ENCODE peak calls at places on chromosomes 4 and X, in eight cellular contexts. One of them, this sample, is unnamed.

GRCh38 chr4:81164623-81165416 is 50.2 kb downstream of the PRKG2 start:
- DNase-seq in heart right ventricle: no peak
- DNase-seq in GM06990: no peak
- DNase-seq in B cell: no peak
- DNase-seq in coronary artery: no peak
- DNase-seq in GM20000: no peak
- DNase-seq in lower leg skin: no peak
- DNase-seq in esophagus squamous epithelium: no peak
- DNase-seq in this sample: no peak

GRCh38 chrX:19772306-19772705 is 115.1 kb downstream of the SH3KBP1 start:
- DNase-seq in GM06990: no peak
- DNase-seq in heart right ventricle: peak; percentile 29
- DNase-seq in lower leg skin: no peak
- DNase-seq in esophagus squamous epithelium: no peak
- DNase-seq in B cell: no peak
- DNase-seq in GM20000: no peak
- DNase-seq in coronary artery: no peak
- DNase-seq in this sample: no peak

GRCh38 chr4:159305129-159305528 is 202.2 kb downstream of the RAPGEF2 start:
- DNase-seq in heart right ventricle: no peak
- DNase-seq in GM06990: no peak
- DNase-seq in lower leg skin: no peak
- DNase-seq in coronary artery: no peak
- DNase-seq in esophagus squamous epithelium: no peak
- DNase-seq in B cell: no peak
- DNase-seq in GM20000: no peak
- DNase-seq in this sample: no peak

GRCh38 chr4:36138221-36138620 is 106.1 kb downstream of the ARAP2 start:
- DNase-seq in esophagus squamous epithelium: no peak
- DNase-seq in lower leg skin: no peak
- DNase-seq in heart right ventricle: no peak
- DNase-seq in B cell: no peak
- DNase-seq in coronary artery: no peak
- DNase-seq in GM20000: no peak
- DNase-seq in GM06990: no peak
- DNase-seq in this sample: no peak

GRCh38 chr4:139913398-139913990 is 240.5 kb downstream of the MAML3 start:
- DNase-seq in lower leg skin: no peak
- DNase-seq in coronary artery: no peak
- DNase-seq in esophagus squamous epithelium: no peak
- DNase-seq in GM20000: no peak
- DNase-seq in heart right ventricle: no peak
- DNase-seq in B cell: no peak
- DNase-seq in GM06990: no peak
- DNase-seq in this sample: no peak

GRCh38 chrX:26574208-26574607 is 358.2 kb downstream of the MAGEB5 start:
- DNase-seq in esophagus squamous epithelium: no peak
- DNase-seq in coronary artery: no peak
- DNase-seq in B cell: no peak
- DNase-seq in GM06990: no peak
- DNase-seq in GM20000: no peak
- DNase-seq in heart right ventricle: no peak
- DNase-seq in lower leg skin: no peak
- DNase-seq in this sample: no peak

GRCh38 chr4:13309751-13310150 is 174.4 kb downstream of the RAB28 start:
- DNase-seq in coronary artery: no peak
- DNase-seq in esophagus squamous epithelium: no peak
- DNase-seq in B cell: no peak
- DNase-seq in lower leg skin: no peak
- DNase-seq in heart right ventricle: no peak
- DNase-seq in GM20000: no peak
- DNase-seq in GM06990: no peak
- DNase-seq in this sample: no peak

GRCh38 chr4:90030953-90031352 is 96.2 kb upstream of the CCSER1 start:
- DNase-seq in B cell: no peak
- DNase-seq in heart right ventricle: no peak
- DNase-seq in GM06990: no peak
- DNase-seq in GM20000: no peak
- DNase-seq in lower leg skin: no peak
- DNase-seq in esophagus squamous epithelium: no peak
- DNase-seq in coronary artery: no peak
- DNase-seq in this sample: no peak

GRCh38 chrX:40938418-40938817 is 146.8 kb upstream of the USP9X start:
- DNase-seq in B cell: no peak
- DNase-seq in esophagus squamous epithelium: no peak
- DNase-seq in GM20000: no peak
- DNase-seq in GM06990: no peak
- DNase-seq in coronary artery: no peak
- DNase-seq in heart right ventricle: no peak
- DNase-seq in lower leg skin: no peak
- DNase-seq in this sample: no peak

GRCh38 chrX:57772637-57773036 is 92.6 kb upstream of the NLRP2B start:
- DNase-seq in coronary artery: no peak
- DNase-seq in GM06990: no peak
- DNase-seq in B cell: no peak
- DNase-seq in lower leg skin: no peak
- DNase-seq in GM20000: no peak
- DNase-seq in heart right ventricle: no peak
- DNase-seq in esophagus squamous epithelium: no peak
- DNase-seq in this sample: no peak

GRCh38 chr4:41061482-41062185 is 152.7 kb downstream of the APBB2 start:
- DNase-seq in B cell: no peak
- DNase-seq in coronary artery: no peak
- DNase-seq in esophagus squamous epithelium: no peak
- DNase-seq in GM06990: no peak
- DNase-seq in lower leg skin: no peak
- DNase-seq in heart right ventricle: no peak
- DNase-seq in GM20000: no peak
- DNase-seq in this sample: no peak

DNA sequence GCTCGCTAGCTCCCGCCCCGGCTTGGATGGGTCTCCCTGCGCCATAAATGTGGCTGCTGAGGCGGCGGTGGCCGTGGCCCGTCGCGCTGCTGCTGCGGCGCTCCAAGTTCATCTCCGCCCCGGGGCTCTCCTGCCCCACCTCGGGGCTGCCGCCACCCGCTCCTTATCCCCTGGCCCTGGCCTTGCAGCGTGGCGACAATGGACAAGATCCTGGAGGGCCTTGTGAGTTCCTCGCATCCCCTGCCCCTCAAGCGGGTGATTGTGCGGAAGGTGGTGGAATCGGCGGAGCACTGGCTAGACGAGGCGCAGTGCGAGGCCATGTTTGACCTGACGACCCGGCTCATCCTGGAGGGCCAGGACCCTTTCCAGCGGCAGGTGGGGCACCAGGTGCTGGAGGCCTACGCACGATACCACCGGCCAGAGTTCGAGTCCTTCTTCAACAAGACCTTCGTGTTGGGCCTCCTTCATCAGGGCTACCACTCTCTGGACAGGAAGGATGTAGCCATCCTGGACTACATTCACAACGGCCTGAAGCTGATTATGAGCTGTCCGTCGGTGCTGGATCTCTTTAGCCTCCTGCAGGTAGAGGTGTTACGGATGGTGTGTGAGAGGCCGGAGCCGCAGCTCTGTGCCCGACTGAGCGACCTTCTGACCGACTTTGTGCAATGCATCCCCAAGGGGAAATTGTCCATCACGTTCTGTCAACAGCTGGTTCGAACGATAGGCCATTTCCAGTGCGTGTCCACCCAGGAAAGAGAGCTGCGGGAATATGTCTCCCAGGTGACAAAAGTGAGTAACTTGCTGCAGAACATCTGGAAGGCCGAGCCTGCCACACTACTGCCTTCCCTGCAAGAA is 763 bp downstream of the USP38 start:
- DNase-seq in esophagus squamous epithelium: no peak
- DNase-seq in GM20000: peak; percentile 18
- DNase-seq in B cell: peak; percentile 40
- DNase-seq in heart right ventricle: peak; percentile 13
- DNase-seq in lower leg skin: peak; percentile 25
- DNase-seq in GM06990: no peak
- DNase-seq in coronary artery: peak; percentile 75
- DNase-seq in this sample: peak; percentile 25
- TF ChIP-seq CTCF in esophagus squamous epithelium: no peak
- TF ChIP-seq CTCF in GM20000: no peak
- TF ChIP-seq CTCF in B cell: no peak
- TF ChIP-seq CTCF in heart right ventricle: no peak
- TF ChIP-seq CTCF in lower leg skin: no peak
- TF ChIP-seq CTCF in GM06990: no peak
- TF ChIP-seq CTCF in coronary artery: no peak
- TF ChIP-seq CTCF in this sample: no peak

GRCh38 chr4:6272863-6273660 is 3.4 kb downstream of the WFS1 start:
- DNase-seq in lower leg skin: no peak
- DNase-seq in coronary artery: no peak
- DNase-seq in GM06990: no peak
- DNase-seq in esophagus squamous epithelium: no peak
- DNase-seq in B cell: no peak
- DNase-seq in GM20000: no peak
- DNase-seq in heart right ventricle: peak; percentile 31
- DNase-seq in this sample: no peak
- TF ChIP-seq CTCF in lower leg skin: no peak
- TF ChIP-seq CTCF in coronary artery: no peak
- TF ChIP-seq CTCF in GM06990: no peak
- TF ChIP-seq CTCF in esophagus squamous epithelium: no peak
- TF ChIP-seq CTCF in B cell: no peak
- TF ChIP-seq CTCF in GM20000: no peak
- TF ChIP-seq CTCF in heart right ventricle: no peak
- TF ChIP-seq CTCF in this sample: no peak

DNA sequence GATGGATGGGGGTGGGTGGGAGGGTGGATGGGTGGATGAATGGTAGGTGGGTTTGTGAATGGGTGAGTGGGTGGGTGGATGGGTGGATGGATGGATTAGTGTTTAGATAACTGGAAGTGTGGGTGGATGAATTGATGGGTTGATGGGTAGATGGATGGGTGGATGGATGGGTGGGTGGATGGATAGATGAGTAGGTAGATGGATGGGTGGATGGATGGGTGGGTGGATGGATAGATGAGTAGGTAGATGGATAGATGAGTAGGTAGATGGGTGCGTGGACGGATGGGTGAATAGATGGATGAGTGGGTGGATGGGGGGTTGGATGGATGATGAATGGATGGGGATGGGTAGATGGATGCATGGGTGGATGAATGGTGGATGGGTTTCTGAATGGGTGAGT is 20.3 kb upstream of the ASMTL start:
- DNase-seq in B cell: no peak
- DNase-seq in GM06990: no peak
- DNase-seq in lower leg skin: peak; percentile 5
- DNase-seq in coronary artery: no peak
- DNase-seq in heart right ventricle: peak; percentile 1
- DNase-seq in GM20000: no peak
- DNase-seq in esophagus squamous epithelium: no peak
- DNase-seq in this sample: no peak
- TF ChIP-seq CTCF in B cell: no peak
- TF ChIP-seq CTCF in GM06990: no peak
- TF ChIP-seq CTCF in lower leg skin: no peak
- TF ChIP-seq CTCF in coronary artery: no peak
- TF ChIP-seq CTCF in heart right ventricle: no peak
- TF ChIP-seq CTCF in GM20000: no peak
- TF ChIP-seq CTCF in esophagus squamous epithelium: no peak
- TF ChIP-seq CTCF in this sample: no peak

GRCh38 chr4:182074139-182074538 is 169.1 kb upstream of the TENM3 start:
- DNase-seq in coronary artery: no peak
- DNase-seq in B cell: no peak
- DNase-seq in esophagus squamous epithelium: no peak
- DNase-seq in heart right ventricle: no peak
- DNase-seq in GM06990: no peak
- DNase-seq in GM20000: no peak
- DNase-seq in lower leg skin: no peak
- DNase-seq in this sample: no peak
- TF ChIP-seq CTCF in coronary artery: no peak
- TF ChIP-seq CTCF in B cell: no peak
- TF ChIP-seq CTCF in esophagus squamous epithelium: no peak
- TF ChIP-seq CTCF in heart right ventricle: no peak
- TF ChIP-seq CTCF in GM06990: no peak
- TF ChIP-seq CTCF in GM20000: no peak
- TF ChIP-seq CTCF in lower leg skin: no peak
- TF ChIP-seq CTCF in this sample: no peak

GRCh38 chr4:48100248-48100647 is 33.8 kb downstream of the TXK start:
- DNase-seq in GM06990: no peak
- DNase-seq in esophagus squamous epithelium: no peak
- DNase-seq in B cell: no peak
- DNase-seq in lower leg skin: no peak
- DNase-seq in GM20000: no peak
- DNase-seq in heart right ventricle: no peak
- DNase-seq in coronary artery: no peak
- DNase-seq in this sample: no peak

GRCh38 chr4:48103483-48104139 is 30.4 kb downstream of the TXK start:
- DNase-seq in GM20000: no peak
- DNase-seq in esophagus squamous epithelium: no peak
- DNase-seq in lower leg skin: no peak
- DNase-seq in coronary artery: no peak
- DNase-seq in GM06990: peak; percentile 61
- DNase-seq in heart right ventricle: no peak
- DNase-seq in B cell: no peak
- DNase-seq in this sample: no peak

GRCh38 chr4:48105230-48105629 is 28.8 kb downstream of the TXK start:
- DNase-seq in GM06990: no peak
- DNase-seq in lower leg skin: no peak
- DNase-seq in GM20000: no peak
- DNase-seq in esophagus squamous epithelium: no peak
- DNase-seq in coronary artery: no peak
- DNase-seq in heart right ventricle: no peak
- DNase-seq in B cell: no peak
- DNase-seq in this sample: no peak

GRCh38 chr4:48102303-48102702 is 31.7 kb downstream of the TXK start:
- DNase-seq in lower leg skin: no peak
- DNase-seq in GM20000: no peak
- DNase-seq in coronary artery: no peak
- DNase-seq in B cell: no peak
- DNase-seq in GM06990: no peak
- DNase-seq in esophagus squamous epithelium: no peak
- DNase-seq in heart right ventricle: no peak
- DNase-seq in this sample: no peak
- TF ChIP-seq CTCF in lower leg skin: no peak
- TF ChIP-seq CTCF in GM20000: no peak
- TF ChIP-seq CTCF in coronary artery: no peak
- TF ChIP-seq CTCF in B cell: no peak
- TF ChIP-seq CTCF in GM06990: no peak
- TF ChIP-seq CTCF in esophagus squamous epithelium: no peak
- TF ChIP-seq CTCF in heart right ventricle: no peak
- TF ChIP-seq CTCF in this sample: no peak

GRCh38 chrX:131366387-131366786 is 77.3 kb upstream of the IGSF1 start:
- DNase-seq in GM20000: no peak
- DNase-seq in GM06990: no peak
- DNase-seq in coronary artery: no peak
- DNase-seq in B cell: no peak
- DNase-seq in heart right ventricle: no peak
- DNase-seq in esophagus squamous epithelium: no peak
- DNase-seq in lower leg skin: no peak
- DNase-seq in this sample: no peak
- TF ChIP-seq CTCF in GM20000: no peak
- TF ChIP-seq CTCF in GM06990: peak; percentile 9
- TF ChIP-seq CTCF in coronary artery: no peak
- TF ChIP-seq CTCF in B cell: no peak
- TF ChIP-seq CTCF in heart right ventricle: no peak
- TF ChIP-seq CTCF in esophagus squamous epithelium: no peak
- TF ChIP-seq CTCF in lower leg skin: no peak
- TF ChIP-seq CTCF in this sample: no peak

This sample was measured in omental fat pad.